ENCODE peak calls at places on chromosomes 3 and 15, in six cellular contexts. V is BJ, G is HFFc6, R is AG09319, O is MM.1S, S is Calu3. X is an unnamed sample.

GRCh38 chr15:98727115-98728040 is 79.0 kb downstream of the IGF1R start:
- DNase-seq in V (peak; percentile 82), G (peak; percentile 96), R (peak; percentile 76), O (no peak), S (peak; percentile 97), X (no peak)

GRCh38 chr15:73858062-73858461 is 15.3 kb upstream of the TBC1D21 start:
- DNase-seq in V (no peak), G (no peak), R (no peak), O (no peak), S (no peak), X (no peak)

GRCh38 chr3:111956449-111956848 is 22.4 kb upstream of the ABHD10 start:
- DNase-seq in V (no peak), G (no peak), R (no peak), O (no peak), S (no peak), X (no peak)

GRCh38 chr15:79128556-79128955 is 38.0 kb upstream of the RASGRF1 start:
- DNase-seq in V (no peak), G (no peak), R (no peak), O (no peak), S (no peak), X (no peak)

GRCh38 chr3:184360070-184360833 is 1.2 kb downstream of the CLCN2 start:
- DNase-seq in V (no peak), G (no peak), R (no peak), O (no peak), S (no peak), X (no peak)

GRCh38 chr3:194271459-194272035 is 79.6 kb downstream of the CPN2 start:
- DNase-seq in V (no peak), G (no peak), R (no peak), O (no peak), S (no peak), X (no peak)

GRCh38 chr3:27568393-27568792 is 84.2 kb upstream of the SLC4A7 start:
- DNase-seq in V (peak; percentile 51), G (peak; percentile 85), R (no peak), O (no peak), S (no peak), X (no peak)

GRCh38 chr3:54127499-54128056 is 5.2 kb downstream of the CACNA2D3 start:
- DNase-seq in V (no peak), G (no peak), R (no peak), O (no peak), S (no peak), X (no peak)

GRCh38 chr3:180871901-180872300 is 40.6 kb upstream of the FXR1 start:
- DNase-seq in V (no peak), G (peak; percentile 4), R (no peak), O (no peak), S (no peak), X (no peak)

GRCh38 chr3:59771760-59772159 is 721.9 kb upstream of the CFAP20DC start:
- DNase-seq in V (peak; percentile 81), G (peak; percentile 79), R (no peak), O (no peak), S (no peak), X (no peak)

GRCh38 chr15:67593561-67593960 is 51.1 kb downstream of the MAP2K5 start:
- DNase-seq in V (no peak), G (no peak), R (no peak), O (no peak), S (no peak), X (no peak)

GRCh38 chr3:134074001-134074789 is 44.5 kb upstream of the SLCO2A1 start:
- DNase-seq in V (no peak), G (no peak), R (no peak), O (no peak), S (no peak), X (no peak)

GRCh38 chr15:56910801-56911200 is 7.6 kb upstream of the TCF12 start:
- DNase-seq in V (no peak), G (no peak), R (no peak), O (no peak), S (no peak), X (no peak)

GRCh38 chr15:81301815-81302399 is 22.0 kb downstream of the STARD5 start:
- DNase-seq in V (no peak), G (no peak), R (no peak), O (peak; percentile 60), S (no peak), X (no peak)

DNA sequence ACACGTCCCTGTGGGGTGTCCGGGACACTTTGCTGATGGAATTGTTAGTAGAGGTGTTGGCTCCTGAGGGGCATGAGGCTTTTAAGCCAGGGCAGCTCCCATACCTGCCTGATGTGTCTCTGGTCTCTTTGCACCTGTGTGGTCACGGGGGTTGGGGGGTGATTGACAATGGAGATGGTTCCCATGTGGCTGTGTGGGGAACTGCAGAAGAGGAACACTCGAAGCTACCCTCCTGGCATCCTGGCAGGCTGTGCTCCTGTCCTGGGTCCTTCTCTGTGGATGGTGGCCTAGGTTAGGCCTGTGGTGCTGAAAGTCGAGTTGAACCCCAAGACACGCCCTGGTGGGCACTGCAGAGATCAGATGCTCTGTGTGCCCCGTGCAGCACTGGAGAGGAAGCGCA is 73.4 kb downstream of the HMCES start:
- DNase-seq in V (no peak), G (no peak), R (no peak), O (no peak), S (peak; percentile 47), X (no peak)
- TF ChIP-seq CTCF in V (no peak), G (peak; percentile 63), R (no peak), O (peak; percentile 30), S (peak; percentile 42), X (no peak)

DNA sequence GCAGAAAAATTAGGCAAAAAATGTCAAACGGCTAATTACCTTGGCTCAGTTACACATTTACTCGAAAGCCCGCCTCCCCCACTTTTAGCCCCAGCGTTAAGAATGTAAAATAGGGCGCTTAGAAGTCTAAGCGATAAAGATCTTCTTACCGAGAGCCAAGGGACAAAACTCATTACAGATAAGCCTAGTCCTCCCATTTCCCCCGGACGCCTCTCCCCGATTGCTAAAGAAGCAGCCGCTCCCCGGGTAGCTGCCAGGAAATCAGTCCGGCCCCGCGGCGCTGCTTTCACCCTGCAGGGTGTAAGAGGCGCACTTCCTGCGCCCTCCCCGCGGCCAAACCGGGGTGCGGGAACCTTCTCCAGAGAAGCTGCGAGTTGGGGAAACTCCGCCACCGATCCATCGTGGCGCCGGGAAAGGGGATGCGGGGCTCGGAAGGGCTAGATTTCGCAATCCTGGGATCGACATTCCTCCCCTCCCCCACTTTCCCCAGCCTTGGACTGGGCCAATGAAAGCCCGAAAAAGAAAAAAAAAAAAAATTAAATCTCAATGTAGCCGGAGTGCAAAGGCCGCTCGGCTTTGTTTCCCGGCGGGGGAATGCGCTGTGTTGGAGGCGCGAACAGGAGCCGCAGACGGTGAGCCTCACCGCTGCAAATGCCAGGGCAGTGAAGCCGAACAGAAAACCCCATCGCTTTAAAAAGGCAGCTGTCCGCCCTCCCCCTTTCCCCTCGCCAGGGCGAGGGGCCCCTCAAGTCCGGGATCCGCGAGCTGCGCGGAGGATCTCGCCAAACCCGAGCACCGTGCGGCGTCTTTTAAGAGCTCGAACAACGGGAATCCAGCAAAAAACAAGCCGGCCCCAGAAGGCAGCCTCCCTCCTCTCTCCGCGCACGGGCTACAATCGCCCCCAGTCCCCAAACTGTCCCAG is 658 bp upstream of the PTPRG start:
- DNase-seq in V (no peak), G (peak; percentile 76), R (peak; percentile 60), O (peak; percentile 86), S (peak; percentile 36), X (peak; percentile 71)
- TF ChIP-seq CTCF in V (peak; percentile 20), G (peak; percentile 57), R (peak; percentile 3), O (peak; percentile 28), S (no peak), X (no peak)

GRCh38 chr3:24579008-24579407 is 84.4 kb upstream of the THRB start:
- DNase-seq in V (no peak), G (no peak), R (no peak), O (no peak), S (no peak), X (no peak)

GRCh38 chr3:24578324-24578723 is 83.7 kb upstream of the THRB start:
- DNase-seq in V (no peak), G (no peak), R (no peak), O (no peak), S (no peak), X (no peak)

GRCh38 chr3:24588568-24588967 is 93.9 kb upstream of the THRB start:
- DNase-seq in V (no peak), G (no peak), R (no peak), O (no peak), S (no peak), X (no peak)

GRCh38 chr3:24586920-24587319 is 92.3 kb upstream of the THRB start:
- DNase-seq in V (no peak), G (no peak), R (no peak), O (no peak), S (no peak), X (no peak)

GRCh38 chr3:24583004-24583403 is 88.4 kb upstream of the THRB start:
- DNase-seq in V (no peak), G (no peak), R (no peak), O (no peak), S (peak; percentile 21), X (no peak)
- TF ChIP-seq CTCF in V (no peak), G (no peak), R (peak; percentile 43), O (no peak), S (peak; percentile 17), X (peak; percentile 13)

DNA sequence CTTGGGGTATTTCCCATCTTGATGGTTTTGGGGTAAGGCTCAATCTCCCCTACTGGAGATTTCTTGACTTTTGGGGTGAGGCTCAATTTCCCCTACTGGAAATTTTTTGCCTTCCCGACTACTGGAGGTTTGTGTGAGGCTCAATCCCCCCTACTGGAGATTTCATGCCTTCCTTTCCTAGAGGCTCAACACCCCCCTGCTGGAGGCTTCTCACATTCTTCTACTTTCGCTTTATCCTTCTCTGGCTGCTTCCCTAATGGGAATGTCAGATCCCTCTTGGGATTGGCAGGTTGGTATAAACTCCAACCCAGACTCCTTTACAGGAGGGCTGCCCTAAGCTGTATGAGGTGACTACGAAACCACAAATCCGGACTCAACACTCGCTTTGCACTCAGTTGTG is 49.2 kb downstream of the KATNBL1 start:
- DNase-seq in V (no peak), G (no peak), R (no peak), O (no peak), S (no peak), X (no peak)
- TF ChIP-seq CTCF in V (no peak), G (peak; percentile 2), R (no peak), O (no peak), S (no peak), X (no peak)

GRCh38 chr3:51083490-51083889 is 301.6 kb upstream of the MANF start:
- DNase-seq in V (no peak), G (no peak), R (no peak), O (no peak), S (no peak), X (no peak)

DNA sequence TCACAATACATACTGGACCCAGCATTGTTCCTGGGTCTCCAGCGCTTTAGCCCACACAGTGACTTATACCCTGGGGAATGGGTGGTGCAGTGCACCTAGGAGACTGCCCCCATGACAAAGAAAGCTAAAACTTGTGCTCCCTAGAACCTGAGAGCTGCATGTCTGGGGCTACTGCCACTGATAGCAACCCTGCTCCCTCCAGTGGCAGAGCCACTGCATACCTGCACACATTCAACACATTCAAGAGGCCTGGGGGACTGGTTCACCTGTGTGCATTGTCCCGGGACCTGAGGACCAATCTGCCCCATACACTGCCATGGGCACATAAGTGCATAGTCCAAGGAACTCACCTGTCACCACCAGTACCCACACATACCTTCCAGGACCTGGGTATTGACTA is 302.7 kb upstream of the MANF start:
- DNase-seq in V (no peak), G (no peak), R (no peak), O (no peak), S (no peak), X (no peak)
- TF ChIP-seq CTCF in V (no peak), G (no peak), R (no peak), O (no peak), S (no peak), X (no peak)